ENCODE peak calls at places on chromosome 11, in seven cellular contexts. One of them, this sample, is unnamed.

GRCh38 chr11:110712643-110713468 is 619 bp upstream of the ARHGAP20 start:
- DNase-seq in mammary epithelial cell: peak; percentile 14
- DNase-seq in heart left ventricle: peak; percentile 13
- DNase-seq in transverse colon: peak; percentile 10
- DNase-seq in PC-9: no peak
- DNase-seq in A549: no peak
- DNase-seq in psoas muscle: peak; percentile 60
- DNase-seq in this sample: no peak

GRCh38 chr11:61580292-61580888 is 486 bp downstream of the SYT7 start:
- DNase-seq in heart left ventricle: no peak
- DNase-seq in psoas muscle: no peak
- DNase-seq in mammary epithelial cell: no peak
- DNase-seq in transverse colon: no peak
- DNase-seq in PC-9: peak; percentile 55
- DNase-seq in A549: no peak
- DNase-seq in this sample: no peak

GRCh38 chr11:20839231-20839630 is 169.8 kb downstream of the NELL1 start:
- DNase-seq in transverse colon: no peak
- DNase-seq in heart left ventricle: no peak
- DNase-seq in PC-9: no peak
- DNase-seq in psoas muscle: no peak
- DNase-seq in A549: no peak
- DNase-seq in mammary epithelial cell: no peak
- DNase-seq in this sample: no peak

GRCh38 chr11:124277809-124278208 is 21.6 kb downstream of the OR8G5 start:
- DNase-seq in A549: no peak
- DNase-seq in psoas muscle: no peak
- DNase-seq in mammary epithelial cell: no peak
- DNase-seq in PC-9: no peak
- DNase-seq in transverse colon: no peak
- DNase-seq in heart left ventricle: no peak
- DNase-seq in this sample: no peak

GRCh38 chr11:109089144-109089543 is 332.8 kb upstream of the C11orf87 start:
- DNase-seq in transverse colon: no peak
- DNase-seq in mammary epithelial cell: no peak
- DNase-seq in PC-9: no peak
- DNase-seq in A549: no peak
- DNase-seq in heart left ventricle: no peak
- DNase-seq in psoas muscle: no peak
- DNase-seq in this sample: no peak

GRCh38 chr11:119147604-119148333 is 1.1 kb upstream of the ABCG4 start:
- DNase-seq in heart left ventricle: no peak
- DNase-seq in psoas muscle: no peak
- DNase-seq in A549: no peak
- DNase-seq in PC-9: no peak
- DNase-seq in mammary epithelial cell: no peak
- DNase-seq in transverse colon: no peak
- DNase-seq in this sample: no peak

GRCh38 chr11:119320593-119321524 is 3.9 kb upstream of the MCAM start:
- DNase-seq in psoas muscle: peak; percentile 70
- DNase-seq in mammary epithelial cell: peak; percentile 54
- DNase-seq in PC-9: peak; percentile 65
- DNase-seq in transverse colon: peak; percentile 72
- DNase-seq in heart left ventricle: peak; percentile 84
- DNase-seq in A549: peak; percentile 22
- DNase-seq in this sample: peak; percentile 42

GRCh38 chr11:86291466-86292262 is 10.4 kb upstream of the HIKESHI start:
- DNase-seq in psoas muscle: no peak
- DNase-seq in transverse colon: peak; percentile 25
- DNase-seq in heart left ventricle: peak; percentile 12
- DNase-seq in A549: peak; percentile 49
- DNase-seq in PC-9: peak; percentile 41
- DNase-seq in mammary epithelial cell: peak; percentile 70
- DNase-seq in this sample: peak; percentile 63

GRCh38 chr11:109940816-109941215 is 152.4 kb upstream of the ZC3H12C start:
- DNase-seq in PC-9: peak; percentile 21
- DNase-seq in heart left ventricle: no peak
- DNase-seq in mammary epithelial cell: peak; percentile 84
- DNase-seq in transverse colon: no peak
- DNase-seq in A549: peak; percentile 89
- DNase-seq in psoas muscle: no peak
- DNase-seq in this sample: no peak

GRCh38 chr11:78860720-78861422 is 286.2 kb upstream of the NARS2 start:
- DNase-seq in psoas muscle: no peak
- DNase-seq in A549: no peak
- DNase-seq in heart left ventricle: no peak
- DNase-seq in PC-9: no peak
- DNase-seq in mammary epithelial cell: no peak
- DNase-seq in transverse colon: no peak
- DNase-seq in this sample: peak; percentile 53

GRCh38 chr11:85685820-85686459 is at the start of gene CCDC89:
- DNase-seq in A549: peak; percentile 12
- DNase-seq in mammary epithelial cell: no peak
- DNase-seq in heart left ventricle: peak; percentile 83
- DNase-seq in transverse colon: peak; percentile 48
- DNase-seq in PC-9: no peak
- DNase-seq in psoas muscle: peak; percentile 85
- DNase-seq in this sample: peak; percentile 53

GRCh38 chr11:82043316-82043715 is 690.3 kb downstream of the FAM181B start:
- DNase-seq in PC-9: no peak
- DNase-seq in psoas muscle: no peak
- DNase-seq in heart left ventricle: no peak
- DNase-seq in A549: no peak
- DNase-seq in mammary epithelial cell: no peak
- DNase-seq in transverse colon: no peak
- DNase-seq in this sample: no peak

GRCh38 chr11:125201525-125202121 is 37.1 kb downstream of the PKNOX2 start:
- DNase-seq in A549: no peak
- DNase-seq in PC-9: no peak
- DNase-seq in mammary epithelial cell: peak; percentile 10
- DNase-seq in transverse colon: no peak
- DNase-seq in heart left ventricle: no peak
- DNase-seq in psoas muscle: peak; percentile 65
- DNase-seq in this sample: no peak

GRCh38 chr11:58575377-58576020 is at the start of gene LPXN:
- DNase-seq in transverse colon: peak; percentile 48
- DNase-seq in heart left ventricle: no peak
- DNase-seq in A549: no peak
- DNase-seq in psoas muscle: no peak
- DNase-seq in mammary epithelial cell: peak; percentile 79
- DNase-seq in PC-9: no peak
- DNase-seq in this sample: no peak

GRCh38 chr11:17867346-17867745 is 132.8 kb downstream of the KCNC1 start:
- DNase-seq in PC-9: no peak
- DNase-seq in mammary epithelial cell: no peak
- DNase-seq in A549: no peak
- DNase-seq in transverse colon: no peak
- DNase-seq in heart left ventricle: no peak
- DNase-seq in psoas muscle: no peak
- DNase-seq in this sample: no peak

GRCh38 chr11:126997641-126998040 is 2.9 kb downstream of the KIRREL3 start:
- DNase-seq in A549: no peak
- DNase-seq in heart left ventricle: no peak
- DNase-seq in psoas muscle: no peak
- DNase-seq in mammary epithelial cell: no peak
- DNase-seq in transverse colon: no peak
- DNase-seq in PC-9: no peak
- DNase-seq in this sample: no peak

GRCh38 chr11:35641206-35641885 is 21.2 kb upstream of the TRIM44 start:
- DNase-seq in psoas muscle: no peak
- DNase-seq in PC-9: no peak
- DNase-seq in transverse colon: no peak
- DNase-seq in A549: no peak
- DNase-seq in mammary epithelial cell: no peak
- DNase-seq in heart left ventricle: no peak
- DNase-seq in this sample: peak; percentile 13

GRCh38 chr11:66891849-66892660 is 35.2 kb downstream of the LRFN4 start:
- DNase-seq in heart left ventricle: no peak
- DNase-seq in transverse colon: peak; percentile 59
- DNase-seq in A549: peak; percentile 98
- DNase-seq in PC-9: peak; percentile 90
- DNase-seq in psoas muscle: peak; percentile 80
- DNase-seq in mammary epithelial cell: peak; percentile 98
- DNase-seq in this sample: peak; percentile 88

DNA sequence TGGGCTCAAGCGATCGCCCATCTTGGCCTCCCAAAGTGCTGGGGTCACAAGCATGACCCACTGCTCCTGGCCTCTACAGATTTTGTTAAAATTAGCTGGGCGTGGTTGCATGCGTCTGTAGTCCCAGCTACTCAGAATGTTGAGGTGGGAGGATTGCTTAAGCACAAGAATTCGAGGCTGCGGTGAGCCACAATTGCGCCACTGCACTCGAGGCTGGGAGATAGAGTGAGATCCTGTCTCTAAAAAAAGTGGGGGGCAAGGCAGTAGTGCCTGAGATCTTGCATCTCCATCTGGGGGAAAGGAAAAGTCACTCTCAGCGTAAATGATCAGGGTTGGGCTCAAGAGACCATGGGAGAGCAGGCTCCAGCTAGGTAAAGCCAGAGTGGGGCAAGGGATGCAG is 10.5 kb upstream of the DGKZ start:
- DNase-seq in A549: no peak
- DNase-seq in heart left ventricle: no peak
- DNase-seq in psoas muscle: no peak
- DNase-seq in mammary epithelial cell: no peak
- DNase-seq in transverse colon: no peak
- DNase-seq in PC-9: peak; percentile 43
- DNase-seq in this sample: no peak
- H3K4me1 ChIP-seq in A549: peaks cover 14% of the 10 kb centered on the region
- H3K4me1 ChIP-seq in heart left ventricle: peaks cover 58% of the 10 kb centered on the region
- H3K4me1 ChIP-seq in psoas muscle: peaks cover 18% of the 10 kb centered on the region
- H3K4me1 ChIP-seq in mammary epithelial cell: peaks cover 10% of the 10 kb centered on the region
- H3K4me1 ChIP-seq in transverse colon: peaks cover 14% of the 10 kb centered on the region
- H3K4me1 ChIP-seq in PC-9: peaks cover 64% of the 10 kb centered on the region
- H3K4me1 ChIP-seq in this sample: peaks cover 10% of the 10 kb centered on the region

DNA sequence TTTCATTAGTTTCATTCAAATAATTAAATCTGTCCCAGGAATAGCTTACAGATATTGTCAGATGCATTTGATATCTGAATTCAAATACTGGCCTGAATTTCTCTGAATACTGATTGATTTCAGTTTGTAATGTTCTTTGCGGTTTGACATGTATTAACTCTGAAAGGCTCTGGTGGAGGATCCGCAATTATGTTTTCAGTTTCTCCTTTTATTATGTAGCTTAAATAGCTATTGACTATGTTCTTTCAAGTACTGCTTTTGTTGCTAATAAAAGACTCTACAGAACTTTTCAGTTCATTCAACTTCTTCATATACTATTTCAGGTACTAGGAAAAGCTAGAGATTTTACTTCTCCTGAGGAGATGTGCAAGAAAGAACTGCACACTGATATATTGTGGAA is 2085.4 kb upstream of the RAG2 start:
- DNase-seq in mammary epithelial cell: no peak
- DNase-seq in A549: no peak
- DNase-seq in transverse colon: no peak
- DNase-seq in heart left ventricle: no peak
- DNase-seq in psoas muscle: no peak
- DNase-seq in PC-9: no peak
- DNase-seq in this sample: no peak
- H3K4me1 ChIP-seq in mammary epithelial cell: no peaks in the 10 kb centered on the region
- H3K4me1 ChIP-seq in A549: no peaks in the 10 kb centered on the region
- H3K4me1 ChIP-seq in transverse colon: no peaks in the 10 kb centered on the region
- H3K4me1 ChIP-seq in heart left ventricle: no peaks in the 10 kb centered on the region
- H3K4me1 ChIP-seq in psoas muscle: no peaks in the 10 kb centered on the region
- H3K4me1 ChIP-seq in PC-9: peaks cover 11% of the 10 kb centered on the region
- H3K4me1 ChIP-seq in this sample: no peaks in the 10 kb centered on the region

DNA sequence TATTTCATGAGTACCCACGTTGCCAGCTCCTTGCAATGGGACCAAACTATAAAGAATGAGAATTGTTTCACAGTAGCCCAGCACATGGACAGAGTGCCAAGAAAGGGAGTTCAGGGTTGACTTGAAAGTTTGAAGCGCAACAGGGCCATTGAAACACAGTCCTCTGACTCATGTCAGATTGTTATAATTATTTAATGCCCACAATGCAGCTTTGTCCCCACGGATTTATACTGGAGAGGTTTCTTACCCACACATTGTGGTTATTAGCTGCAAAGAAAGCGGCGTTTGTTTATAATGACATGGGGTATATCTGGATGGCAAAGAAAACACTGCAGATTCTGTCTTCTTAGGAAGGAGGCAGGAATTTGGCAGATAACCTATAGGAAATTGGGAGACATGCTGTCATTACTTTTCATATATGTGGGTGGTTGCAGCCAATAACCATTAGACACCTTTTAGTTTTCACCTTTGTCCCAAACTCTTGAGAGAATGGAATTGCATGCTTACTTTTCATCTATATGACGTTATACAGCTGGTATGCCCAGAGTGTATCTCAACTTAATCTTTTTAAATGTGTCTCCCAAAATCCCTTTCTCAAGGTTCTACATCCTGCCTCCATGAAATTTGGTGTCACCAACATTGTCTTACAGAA is 143.6 kb downstream of the TEAD1 start:
- DNase-seq in A549: no peak
- DNase-seq in PC-9: no peak
- DNase-seq in transverse colon: no peak
- DNase-seq in heart left ventricle: no peak
- DNase-seq in psoas muscle: no peak
- DNase-seq in mammary epithelial cell: peak; percentile 40
- DNase-seq in this sample: no peak
- H3K4me1 ChIP-seq in A549: peaks cover 55% of the 10 kb centered on the region
- H3K4me1 ChIP-seq in PC-9: peaks cover 44% of the 10 kb centered on the region
- H3K4me1 ChIP-seq in transverse colon: peaks cover 9% of the 10 kb centered on the region
- H3K4me1 ChIP-seq in heart left ventricle: peaks cover 64% of the 10 kb centered on the region
- H3K4me1 ChIP-seq in psoas muscle: peaks cover 86% of the 10 kb centered on the region
- H3K4me1 ChIP-seq in mammary epithelial cell: peaks cover 53% of the 10 kb centered on the region
- H3K4me1 ChIP-seq in this sample: peaks cover 37% of the 10 kb centered on the region

GRCh38 chr11:122202951-122203456 is 87.0 kb upstream of the BLID start:
- DNase-seq in heart left ventricle: peak; percentile 66
- DNase-seq in A549: peak; percentile 64
- DNase-seq in psoas muscle: peak; percentile 83
- DNase-seq in PC-9: peak; percentile 69
- DNase-seq in transverse colon: peak; percentile 40
- DNase-seq in mammary epithelial cell: peak; percentile 93
- DNase-seq in this sample: peak; percentile 82

GRCh38 chr11:122202161-122202950 is 86.3 kb upstream of the BLID start:
- DNase-seq in transverse colon: no peak
- DNase-seq in heart left ventricle: no peak
- DNase-seq in PC-9: no peak
- DNase-seq in psoas muscle: no peak
- DNase-seq in A549: peak; percentile 60
- DNase-seq in mammary epithelial cell: peak; percentile 79
- DNase-seq in this sample: no peak

GRCh38 chr11:122207505-122207904 is 91.5 kb upstream of the BLID start:
- DNase-seq in PC-9: no peak
- DNase-seq in mammary epithelial cell: no peak
- DNase-seq in psoas muscle: no peak
- DNase-seq in A549: no peak
- DNase-seq in transverse colon: no peak
- DNase-seq in heart left ventricle: peak; percentile 27
- DNase-seq in this sample: no peak

GRCh38 chr11:122204206-122204605 is 88.2 kb upstream of the BLID start:
- DNase-seq in A549: no peak
- DNase-seq in transverse colon: no peak
- DNase-seq in PC-9: no peak
- DNase-seq in heart left ventricle: no peak
- DNase-seq in mammary epithelial cell: no peak
- DNase-seq in psoas muscle: no peak
- DNase-seq in this sample: no peak

DNA sequence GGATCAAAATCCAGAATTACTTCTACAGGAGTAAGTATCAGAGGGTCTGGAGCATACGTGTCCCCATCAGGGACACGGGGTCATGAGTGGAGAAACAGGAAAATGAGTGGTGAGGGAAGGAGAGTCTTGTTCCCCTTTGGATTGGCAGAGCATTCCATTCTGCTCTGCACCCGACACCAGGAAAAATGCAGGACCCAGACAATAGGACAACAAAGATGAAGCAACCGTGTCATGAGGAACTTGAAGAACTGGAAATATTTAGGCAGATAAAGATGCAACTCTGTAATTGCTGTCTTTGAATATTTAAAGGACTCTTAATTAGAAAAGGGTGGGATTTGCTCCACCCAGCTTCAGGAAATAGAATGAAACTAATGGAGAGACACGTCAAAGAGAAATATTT is 89.0 kb upstream of the BLID start:
- DNase-seq in psoas muscle: no peak
- DNase-seq in mammary epithelial cell: no peak
- DNase-seq in transverse colon: no peak
- DNase-seq in heart left ventricle: no peak
- DNase-seq in PC-9: no peak
- DNase-seq in A549: no peak
- DNase-seq in this sample: no peak
- H3K4me1 ChIP-seq in psoas muscle: peaks cover 34% of the 10 kb centered on the region
- H3K4me1 ChIP-seq in mammary epithelial cell: peaks cover 24% of the 10 kb centered on the region
- H3K4me1 ChIP-seq in transverse colon: no peaks in the 10 kb centered on the region
- H3K4me1 ChIP-seq in heart left ventricle: peaks cover 46% of the 10 kb centered on the region
- H3K4me1 ChIP-seq in PC-9: peaks cover 1% of the 10 kb centered on the region
- H3K4me1 ChIP-seq in A549: peaks cover 52% of the 10 kb centered on the region
- H3K4me1 ChIP-seq in this sample: peaks cover 9% of the 10 kb centered on the region